ENCODE peak calls at places on chromosomes 4 and X, in five cellular contexts. F is cardiac muscle cell, K is transverse colon, M is aorta, D is body of pancreas. R is an unnamed sample. For H3K9me3 and H3K27me3, the result is how much of the 10 kb centered on the place peaks cover.

GRCh38 chr4:137253949-137254348 is 278.3 kb downstream of the PCDH18 start:
- DNase-seq in D (no peak), M (no peak), K (no peak), F (no peak), R (no peak)

GRCh38 chrX:13194291-13195103 is 125.4 kb downstream of the ATXN3L start:
- DNase-seq in K (no peak), D (no peak), M (no peak), F (no peak), R (no peak)

GRCh38 chr4:2688281-2688680 is 67.9 kb downstream of the TNIP2 start:
- DNase-seq in M (no peak), D (no peak), F (no peak), K (no peak), R (no peak)

GRCh38 chrX:56729152-56729557 is at the start of gene NBDY:
- DNase-seq in K (peak), F (peak), D (peak), M (peak), R (peak)

GRCh38 chr4:25810815-25811690 is 51.7 kb downstream of the SEL1L3 start:
- DNase-seq in K (no peak), D (no peak), F (peak), M (no peak), R (no peak)

GRCh38 chr4:182137343-182137742 is 105.9 kb upstream of the TENM3 start:
- DNase-seq in M (no peak), F (no peak), D (no peak), K (no peak), R (peak)

GRCh38 chrX:38305971-38306370 is 21.3 kb downstream of the RPGR start:
- DNase-seq in M (no peak), D (no peak), K (no peak), F (peak), R (no peak)

GRCh38 chrX:40172169-40172979 is 74.6 kb upstream of the BCOR start:
- DNase-seq in M (peak), D (peak), F (peak), K (peak), R (peak)

GRCh38 chr4:87732033-87732770 is 67.2 kb upstream of the IBSP start:
- DNase-seq in K (no peak), M (no peak), F (peak), D (no peak), R (no peak)

GRCh38 chrX:103828529-103828928 is 3.5 kb downstream of the RAB9B start:
- DNase-seq in M (no peak), F (peak), D (no peak), K (no peak), R (no peak)

GRCh38 chr4:53767503-53767902 is 176.2 kb upstream of the LNX1 start:
- DNase-seq in F (peak), K (no peak), D (no peak), M (no peak), R (no peak)

GRCh38 chr4:81518762-81519427 is 47.2 kb upstream of the RASGEF1B start:
- DNase-seq in F (no peak), M (no peak), D (no peak), K (no peak), R (no peak)

GRCh38 chr4:77159798-77160197 is 2.8 kb downstream of the CCNG2 start:
- DNase-seq in K (no peak), F (no peak), D (no peak), M (no peak), R (no peak)

GRCh38 chrX:46953597-46953996 is 41.4 kb downstream of the JADE3 start:
- DNase-seq in K (no peak), D (no peak), F (peak), M (no peak), R (no peak)

GRCh38 chrX:46317158-46317557 is 228.1 kb downstream of the ZNF674 start:
- DNase-seq in D (no peak), F (no peak), M (no peak), K (no peak), R (no peak)

GRCh38 chrX:107547621-107548020 is 80.7 kb upstream of the PRPS1 start:
- DNase-seq in F (no peak), M (no peak), D (no peak), K (no peak), R (no peak)

GRCh38 chrX:74535211-74535621 is 79.2 kb downstream of the RLIM start:
- DNase-seq in D (no peak), M (no peak), F (peak), K (peak), R (peak)

GRCh38 chrX:84993150-84993549 is 10.5 kb upstream of the APOOL start:
- DNase-seq in M (no peak), F (no peak), D (no peak), K (no peak), R (no peak)

GRCh38 chr4:123421227-123421941 is 24.8 kb downstream of the SPRY1 start:
- DNase-seq in F (peak), D (no peak), M (no peak), K (no peak), R (no peak)
- H3K27ac ChIP-seq in F (no peak), D (no peak), M (no peak), K (no peak), R (no peak)

GRCh38 chrX:6472652-6473342 is 62.1 kb downstream of the VCX3A start:
- DNase-seq in M (no peak), F (no peak), D (no peak), K (no peak), R (no peak)
- H3K9me3 ChIP-seq in M (under half), F (under half), D (under half), K (under half), R (under half)

GRCh38 chr4:5921074-5921473 is 28.2 kb upstream of the CRMP1 start:
- DNase-seq in M (no peak), K (no peak), D (no peak), F (no peak), R (no peak)
- H3K27me3 ChIP-seq in M (under half), K (under half), D (under half), F (under half), R (under half)

GRCh38 chr4:34362654-34363053 is 1881.7 kb downstream of the ARAP2 start:
- DNase-seq in F (no peak), K (no peak), D (no peak), M (no peak), R (no peak)
- H3K27ac ChIP-seq in F (no peak), K (no peak), D (no peak), M (no peak), R (no peak)

GRCh38 chr4:176357359-176358082 is 37.8 kb downstream of the SPCS3 start:
- DNase-seq in M (no peak), F (no peak), D (no peak), K (no peak), R (no peak)

GRCh38 chr4:176359590-176359989 is 39.8 kb downstream of the SPCS3 start:
- DNase-seq in D (no peak), K (no peak), F (no peak), M (no peak), R (no peak)

GRCh38 chr4:176358083-176358469 is 38.3 kb downstream of the SPCS3 start:
- DNase-seq in M (no peak), K (no peak), D (no peak), F (no peak), R (no peak)

GRCh38 chr4:176350671-176351070 is 30.9 kb downstream of the SPCS3 start:
- DNase-seq in M (no peak), K (no peak), D (no peak), F (no peak), R (no peak)

GRCh38 chr4:176354884-176355283 is 35.1 kb downstream of the SPCS3 start:
- DNase-seq in F (no peak), K (no peak), D (no peak), M (no peak), R (no peak)
- H3K9me3 ChIP-seq in F (under half), K (under half), D (under half), M (under half), R (under half)